ENCODE peak calls at places on chromosome 2, in ten cellular contexts. I is DND-41, K is mesendoderm, S is PC-9, W is H9, O is IMR-90, Q is endothelial cell of umbilical vein, Y is mammary epithelial cell, H is keratinocyte, N is PC-3. R is an unnamed sample. For H3K4me1, the result is how much of the 10 kb centered on the place peaks cover.

GRCh38 chr2:158232476-158232875 is 130.8 kb downstream of the UPP2 start:
- DNase-seq in S (peak), I (no peak), W (no peak), Y (peak), H (no peak), K (no peak), N (peak), Q (peak), O (no peak), R (no peak)

GRCh38 chr2:172572981-172573380 is 17.1 kb downstream of the PDK1 start:
- DNase-seq in I (no peak), Q (peak), K (no peak), Y (no peak), N (peak), H (no peak), O (no peak), W (no peak), S (no peak), R (no peak)

GRCh38 chr2:135839713-135840112 is 2.7 kb upstream of the LCT start:
- DNase-seq in O (peak), Q (peak), K (no peak), W (no peak), N (no peak), H (no peak), S (no peak), Y (no peak), I (no peak), R (no peak)

GRCh38 chr2:102717308-102718018 is 44.4 kb upstream of the TMEM182 start:
- DNase-seq in W (no peak), Q (no peak), N (peak), Y (no peak), K (no peak), S (no peak), O (peak), I (no peak), H (no peak), R (no peak)

GRCh38 chr2:75022516-75022915 is 64.1 kb downstream of the POLE4 start:
- DNase-seq in N (no peak), Y (no peak), H (no peak), O (peak), K (no peak), W (no peak), I (no peak), Q (no peak), S (no peak), R (no peak)

GRCh38 chr2:190407246-190407661 is 901 bp upstream of the MFSD6 start:
- DNase-seq in K (peak), Q (no peak), O (no peak), S (no peak), W (peak), N (peak), I (peak), Y (no peak), H (no peak), R (no peak)

GRCh38 chr2:138780451-138780880 is 276 bp upstream of the NXPH2 start:
- DNase-seq in S (no peak), O (no peak), I (no peak), Q (no peak), W (no peak), Y (peak), H (no peak), K (peak), N (no peak), R (no peak)

GRCh38 chr2:144703852-144704324 is 184.0 kb upstream of the ZEB2 start:
- DNase-seq in W (no peak), I (peak), Y (peak), S (peak), O (peak), Q (peak), N (peak), K (peak), H (peak), R (peak)

GRCh38 chr2:120453635-120453998 is 107.7 kb downstream of the INHBB start:
- DNase-seq in W (no peak), Q (no peak), S (no peak), O (peak), I (no peak), Y (no peak), K (no peak), H (no peak), N (peak), R (no peak)

GRCh38 chr2:133262888-133263287 is 305.4 kb downstream of the NCKAP5 start:
- DNase-seq in K (peak), H (no peak), W (no peak), O (no peak), Q (no peak), S (no peak), N (peak), Y (peak), I (no peak), R (no peak)

GRCh38 chr2:201575971-201576370 is 67.3 kb downstream of the TMEM237 start:
- DNase-seq in Q (no peak), H (no peak), Y (no peak), I (no peak), O (no peak), N (no peak), S (no peak), W (no peak), K (no peak), R (no peak)

GRCh38 chr2:27667439-27667838 is 3.8 kb downstream of the SLC4A1AP start:
- DNase-seq in S (no peak), Q (peak), I (no peak), H (no peak), W (no peak), K (no peak), N (no peak), Y (no peak), O (no peak), R (no peak)

DNA sequence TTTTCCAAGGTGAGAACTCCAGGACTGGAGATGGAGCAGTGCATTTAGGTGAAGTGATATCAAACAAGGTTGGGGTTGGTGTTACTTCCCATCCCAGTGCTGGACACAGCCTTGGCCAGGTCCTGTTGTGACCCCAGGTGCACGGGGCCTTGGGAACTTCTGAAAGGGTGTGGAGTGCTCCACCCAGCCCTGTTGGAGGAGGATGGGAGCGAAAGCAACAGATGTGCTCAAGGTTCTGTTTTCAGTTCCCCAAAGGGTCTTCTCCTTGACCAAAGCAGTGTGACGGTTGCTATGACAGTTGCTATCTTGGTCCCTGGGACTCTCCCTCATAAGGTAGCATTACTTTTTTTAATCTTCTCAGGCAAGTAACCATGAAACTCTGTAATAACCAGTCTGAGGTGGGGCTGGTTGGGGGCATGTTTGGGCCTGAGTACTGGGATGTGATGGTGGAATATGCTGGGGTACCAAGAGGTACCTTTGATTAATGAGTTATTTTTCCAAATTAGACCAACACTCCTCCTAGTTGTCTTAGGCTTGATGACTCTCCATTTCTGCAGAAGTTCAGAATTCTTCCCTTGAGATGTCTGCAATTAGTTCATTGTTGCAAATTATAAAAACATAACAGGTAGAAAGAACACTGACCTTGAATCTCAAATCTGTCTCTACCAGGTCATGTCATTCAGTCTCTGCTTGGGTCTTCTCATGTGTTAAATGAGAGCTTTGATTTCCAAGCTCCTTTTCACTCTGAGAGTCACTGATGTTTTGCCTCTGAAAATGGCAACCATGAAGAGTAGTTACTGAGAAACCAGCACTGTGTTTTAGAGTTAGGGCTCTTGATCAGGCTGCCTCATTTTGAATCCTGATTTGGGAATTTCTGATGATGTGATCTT is 154.5 kb downstream of the RPIA start:
- DNase-seq in O (no peak), Y (no peak), H (no peak), S (no peak), N (no peak), W (no peak), K (no peak), I (no peak), Q (no peak), R (peak)
- H3K4me2 ChIP-seq in O (no peak), Y (no peak), H (no peak), S (no peak), N (no peak), W (no peak), K (no peak), I (no peak), Q (no peak), R (peak)

GRCh38 chr2:96201338-96201737 is 7.3 kb downstream of the STARD7 start:
- DNase-seq in O (no peak), I (no peak), Q (no peak), K (no peak), S (no peak), Y (no peak), N (no peak), H (no peak), W (no peak), R (no peak)
- H3K4me1 ChIP-seq in O (under half), I (under half), Q (under half), K (under half), S (under half), Y (under half), N (under half), H (half or more), W (under half), R (half or more)

GRCh38 chr2:11716689-11717321 is 29.6 kb upstream of the LPIN1 start:
- DNase-seq in O (peak), W (no peak), K (peak), Q (no peak), I (no peak), N (no peak), H (no peak), S (no peak), Y (no peak), R (peak)
- H3K4me2 ChIP-seq in O (no peak), W (no peak), K (no peak), Q (no peak), I (no peak), N (no peak), H (no peak), S (no peak), Y (no peak), R (no peak)

DNA sequence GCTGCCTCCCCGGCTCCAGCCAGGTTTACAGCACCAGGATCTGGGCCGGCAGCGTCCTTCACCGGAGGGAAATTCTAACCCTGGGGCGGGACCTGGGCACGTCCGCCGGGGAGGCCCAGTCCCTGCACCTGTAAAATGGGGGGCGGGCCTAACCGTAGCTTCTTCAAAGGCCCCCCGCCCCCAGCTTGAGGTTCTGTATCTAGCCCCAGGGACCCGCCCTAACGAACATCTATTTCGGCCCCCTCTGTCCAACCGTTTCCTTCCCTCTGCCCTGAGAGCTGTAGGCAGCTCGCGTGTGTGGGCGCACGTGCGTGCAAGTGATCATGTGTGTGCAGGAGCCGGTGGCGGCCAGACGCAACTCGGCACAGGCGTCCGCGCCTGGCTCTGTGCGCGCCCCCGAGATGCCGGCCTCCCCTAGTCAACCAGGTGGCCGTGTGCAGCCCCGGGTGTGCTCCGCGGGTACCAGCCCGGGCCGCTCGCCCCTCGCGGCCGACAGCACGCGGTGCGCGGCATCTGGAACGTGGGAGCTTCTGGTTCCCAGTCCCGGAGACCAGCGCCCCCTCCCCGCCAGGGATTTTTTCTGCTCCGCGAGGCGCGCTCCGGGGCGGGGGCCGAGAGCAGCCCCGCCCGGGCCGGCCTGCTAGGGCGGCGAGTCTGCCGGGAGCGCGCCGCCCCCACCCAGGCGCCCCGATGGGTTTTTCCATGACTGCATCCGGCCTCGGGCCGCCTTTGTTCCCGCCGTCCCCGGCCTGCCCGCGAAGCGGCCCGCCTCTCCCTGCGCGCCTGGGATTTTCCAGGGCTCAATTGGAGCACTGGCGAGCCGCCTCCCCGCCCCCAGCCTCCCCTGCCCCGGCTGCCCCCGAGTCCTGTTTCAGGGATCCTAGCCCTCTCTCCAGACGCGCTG is 21.2 kb downstream of the TEX44 start:
- DNase-seq in Q (peak), I (peak), W (peak), N (peak), Y (peak), H (no peak), O (peak), S (peak), K (peak), R (peak)
- H3K4me1 ChIP-seq in Q (under half), I (half or more), W (under half), N (under half), Y (half or more), H (half or more), O (under half), S (half or more), K (under half), R (under half)